ENCODE peak calls at places on chromosomes 11 and 22, in four cellular contexts. Z is A549, X is sigmoid colon, F is transverse colon. A is an unnamed sample.

GRCh38 chr11:111414267-111414931 is 35.3 kb upstream of the POU2AF1 start:
- DNase-seq in F (peak), X (no peak), Z (no peak), A (no peak)

GRCh38 chr22:41478473-41478872 is 9.6 kb downstream of the ACO2 start:
- DNase-seq in X (no peak), F (no peak), Z (no peak), A (no peak)

GRCh38 chr22:39723899-39724351 is 153.4 kb downstream of the CACNA1I start:
- DNase-seq in F (no peak), X (no peak), Z (no peak), A (peak)

GRCh38 chr11:86519064-86519911 is 144.6 kb downstream of the CCDC81 start:
- DNase-seq in Z (peak), F (no peak), X (no peak), A (no peak)

GRCh38 chr11:46345881-46346484 is 1.3 kb upstream of the DGKZ start:
- DNase-seq in F (no peak), Z (no peak), X (no peak), A (no peak)

GRCh38 chr11:79155237-79155636 is 285.6 kb downstream of the TENM4 start:
- DNase-seq in X (no peak), Z (no peak), F (no peak), A (no peak)

GRCh38 chr11:33829430-33830141 is 55.3 kb upstream of the FBXO3 start:
- DNase-seq in Z (peak), F (peak), X (no peak), A (peak)

GRCh38 chr11:27977527-27977926 is 130.4 kb downstream of the KIF18A start:
- DNase-seq in Z (no peak), X (no peak), F (no peak), A (no peak)

GRCh38 chr11:118887219-118887618 is 3.5 kb downstream of the CXCR5 start:
- DNase-seq in F (no peak), Z (no peak), X (no peak), A (no peak)

GRCh38 chr22:34105461-34106062 is 185.3 kb upstream of the LARGE1 start:
- DNase-seq in F (peak), Z (peak), X (peak), A (peak)

GRCh38 chr11:1931791-1932480 is 12.4 kb downstream of the TNNT3 start:
- DNase-seq in X (no peak), F (no peak), Z (no peak), A (no peak)

GRCh38 chr11:95977534-95978174 is 53.7 kb upstream of the MTMR2 start:
- DNase-seq in X (no peak), Z (peak), F (no peak), A (no peak)

GRCh38 chr11:6285019-6285418 is 25.4 kb downstream of the CCKBR start:
- DNase-seq in Z (no peak), X (no peak), F (no peak), A (no peak)

GRCh38 chr11:9719949-9720646 is 56.2 kb downstream of the SWAP70 start:
- DNase-seq in F (no peak), Z (no peak), X (no peak), A (no peak)

GRCh38 chr11:9716275-9717039 is 52.6 kb downstream of the SWAP70 start:
- DNase-seq in Z (peak), F (no peak), X (no peak), A (no peak)

GRCh38 chr11:9714540-9714939 is 50.7 kb downstream of the SWAP70 start:
- DNase-seq in F (no peak), X (no peak), Z (no peak), A (no peak)

GRCh38 chr11:9717719-9718118 is 53.8 kb downstream of the SWAP70 start:
- DNase-seq in Z (no peak), F (no peak), X (no peak), A (no peak)

DNA sequence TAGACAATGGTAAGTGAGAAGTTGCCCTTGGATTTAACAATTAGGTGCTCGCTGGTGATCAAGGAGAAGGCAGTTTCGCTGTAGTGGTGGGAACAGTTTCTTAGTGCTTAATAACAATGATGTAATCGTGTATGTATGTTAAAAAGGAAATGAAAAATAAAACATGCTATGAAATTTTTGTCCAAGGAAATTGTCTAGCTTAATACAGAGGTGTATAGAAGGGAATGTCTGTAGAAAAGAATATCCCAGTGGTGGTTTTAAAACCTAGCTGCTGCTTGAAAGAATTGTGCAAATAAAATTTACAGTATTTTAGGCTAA is 53.1 kb downstream of the SWAP70 start:
- DNase-seq in X (no peak), Z (no peak), F (no peak), A (no peak)
- H3K4me3 ChIP-seq in X (no peak), Z (no peak), F (no peak), A (no peak)

DNA sequence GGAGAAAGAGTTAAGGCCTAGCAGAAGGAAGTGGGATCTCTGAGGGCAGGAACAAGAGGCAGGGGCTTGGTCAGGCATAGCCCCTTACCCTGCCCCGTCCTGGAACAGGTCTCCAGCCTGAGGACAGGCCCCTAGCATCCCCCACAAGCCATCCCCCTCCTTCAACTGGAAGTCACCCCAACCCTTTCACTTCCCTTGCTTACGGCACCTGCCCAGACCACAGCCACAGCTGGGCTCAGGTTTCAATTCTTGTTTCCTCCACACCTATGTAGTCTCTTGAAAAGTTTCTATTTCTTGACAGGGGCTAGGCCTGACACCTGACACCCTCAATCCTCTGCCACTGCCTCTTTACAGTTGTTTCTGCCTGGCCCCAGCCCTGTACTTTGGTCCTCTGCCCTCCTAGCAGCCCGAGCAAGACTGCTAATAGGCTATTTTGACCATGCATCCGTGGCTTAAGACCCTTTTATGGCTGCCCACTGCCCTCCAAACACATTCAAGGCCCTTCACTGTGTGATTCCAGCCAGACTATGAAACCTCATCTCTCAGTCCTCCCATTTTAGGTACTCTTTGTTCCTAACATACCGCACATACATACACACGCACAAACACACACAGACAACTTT is 10.9 kb upstream of the FCHSD2 start:
- DNase-seq in F (peak), Z (no peak), X (peak), A (peak)
- TF ChIP-seq EP300 in F (no peak), Z (no peak), X (no peak), A (no peak)

GRCh38 chr22:43365715-43366440 is 22.7 kb upstream of the SCUBE1 start:
- DNase-seq in Z (no peak), X (no peak), F (no peak), A (no peak)

GRCh38 chr22:43363580-43364435 is 20.6 kb upstream of the SCUBE1 start:
- DNase-seq in X (no peak), F (no peak), Z (no peak), A (no peak)
- H3K4me3 ChIP-seq in X (no peak), F (no peak), Z (no peak), A (no peak)

GRCh38 chr22:37842015-37842793 is 1.9 kb downstream of the ANKRD54 start:
- DNase-seq in F (no peak), Z (no peak), X (no peak), A (no peak)
- TF ChIP-seq EP300 in F (no peak), Z (no peak), X (no peak), A (no peak)

GRCh38 chr22:49963647-49964026 is 3.1 kb downstream of the PIM3 start:
- DNase-seq in F (peak), X (peak), Z (no peak), A (peak)
- H3K4me3 ChIP-seq in F (peak), X (peak), Z (no peak), A (peak)

GRCh38 chr22:31749636-31750364 is at the start of gene PRR14L:
- DNase-seq in Z (peak), X (peak), F (peak), A (peak)
- TF ChIP-seq EP300 in Z (no peak), X (no peak), F (no peak), A (no peak)

GRCh38 chr11:102493524-102493923 is 37.0 kb downstream of the MMP7 start:
- DNase-seq in X (no peak), F (no peak), Z (no peak), A (no peak)
- H3K4me3 ChIP-seq in X (no peak), F (no peak), Z (peak), A (no peak)

A was measured in stomach.